ENCODE peak calls at places on chromosomes 13 and 19, in five cellular contexts. One of them, this sample, is unnamed. For H3K4me1, the result is how much of the 10 kb centered on the place peaks cover.

GRCh38 chr19:13150919-13151604 is 851 bp downstream of the IER2 start:
- DNase-seq in tibial artery: no peak
- DNase-seq in adrenal gland: peak
- DNase-seq in mucosa of descending colon: peak
- DNase-seq in K562: no peak
- DNase-seq in this sample: peak

GRCh38 chr13:70723732-70724131 is 615.5 kb upstream of the KLHL1 start:
- DNase-seq in adrenal gland: no peak
- DNase-seq in K562: no peak
- DNase-seq in mucosa of descending colon: no peak
- DNase-seq in tibial artery: no peak
- DNase-seq in this sample: no peak

GRCh38 chr13:113597386-113598080 is 13.0 kb downstream of the TFDP1 start:
- DNase-seq in mucosa of descending colon: no peak
- DNase-seq in tibial artery: peak
- DNase-seq in adrenal gland: peak
- DNase-seq in K562: no peak
- DNase-seq in this sample: peak

GRCh38 chr19:53076984-53077383 is 26.2 kb downstream of the ZNF160 start:
- DNase-seq in K562: peak
- DNase-seq in tibial artery: no peak
- DNase-seq in mucosa of descending colon: peak
- DNase-seq in adrenal gland: peak
- DNase-seq in this sample: peak

GRCh38 chr13:110617326-110618072 is 2.2 kb downstream of the NAXD start:
- DNase-seq in K562: peak
- DNase-seq in mucosa of descending colon: peak
- DNase-seq in adrenal gland: peak
- DNase-seq in tibial artery: no peak
- DNase-seq in this sample: peak

GRCh38 chr19:53868091-53868891 is 608 bp downstream of the MYADM start:
- DNase-seq in tibial artery: peak
- DNase-seq in adrenal gland: peak
- DNase-seq in mucosa of descending colon: peak
- DNase-seq in K562: peak
- DNase-seq in this sample: peak

GRCh38 chr19:17370026-17370587 is 7.0 kb downstream of the PLVAP start:
- DNase-seq in K562: no peak
- DNase-seq in mucosa of descending colon: peak
- DNase-seq in tibial artery: no peak
- DNase-seq in adrenal gland: peak
- DNase-seq in this sample: no peak

GRCh38 chr19:38862321-38863059 is 12.7 kb upstream of the HNRNPL start:
- DNase-seq in adrenal gland: peak
- DNase-seq in tibial artery: peak
- DNase-seq in K562: peak
- DNase-seq in mucosa of descending colon: peak
- DNase-seq in this sample: peak

DNA sequence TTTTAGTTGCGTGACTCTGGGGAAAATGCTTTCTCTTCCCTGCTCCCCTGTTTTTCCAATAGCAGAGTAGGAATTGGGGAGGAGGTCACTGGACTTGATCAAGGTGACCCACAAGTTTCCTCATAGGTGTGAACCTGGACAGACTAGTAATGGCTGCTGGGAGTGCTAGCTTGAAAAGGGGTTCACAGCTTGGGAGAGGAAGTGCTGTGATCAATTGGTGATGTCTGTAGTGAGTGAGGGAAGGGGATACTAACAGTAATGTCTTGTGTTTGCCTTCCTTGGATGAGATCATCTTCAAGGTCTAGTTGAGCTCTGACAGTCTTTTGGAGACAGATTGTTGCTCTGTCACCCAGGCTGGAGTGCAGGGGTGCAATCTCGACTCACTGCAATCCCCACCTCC is 1.7 kb downstream of the BCL2L12 start:
- DNase-seq in tibial artery: no peak
- DNase-seq in mucosa of descending colon: no peak
- DNase-seq in K562: peak
- DNase-seq in adrenal gland: no peak
- DNase-seq in this sample: no peak
- H3K4me3 ChIP-seq in tibial artery: no peak
- H3K4me3 ChIP-seq in mucosa of descending colon: no peak
- H3K4me3 ChIP-seq in K562: peak
- H3K4me3 ChIP-seq in adrenal gland: no peak
- H3K4me3 ChIP-seq in this sample: no peak

DNA sequence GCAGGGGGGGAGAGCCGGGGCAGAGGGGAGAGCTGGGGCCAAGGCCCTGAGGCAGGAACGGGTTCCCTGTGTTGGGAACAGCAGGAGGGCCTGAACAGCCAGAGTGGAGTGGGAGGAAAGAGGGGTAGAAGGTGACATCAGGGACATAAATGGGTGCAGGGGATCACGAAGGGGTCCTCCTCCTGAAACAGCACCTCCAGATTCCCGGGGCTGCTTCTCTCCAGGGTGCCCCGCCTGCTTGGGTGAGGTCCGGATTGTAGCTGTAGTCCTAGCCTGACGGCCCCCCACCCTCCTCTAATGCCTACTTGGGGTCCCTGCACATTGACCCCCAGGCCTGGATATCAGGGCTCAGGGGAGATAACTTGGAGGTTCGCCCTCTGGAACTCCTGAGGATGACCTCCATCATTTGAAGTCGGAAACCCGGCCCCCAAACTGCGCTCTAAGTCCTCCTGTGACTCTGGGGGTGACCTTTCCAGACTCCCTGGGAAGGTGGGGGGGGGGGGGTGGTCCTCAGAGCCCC is 473 bp upstream of the SCN1B start:
- DNase-seq in K562: no peak
- DNase-seq in tibial artery: no peak
- DNase-seq in adrenal gland: no peak
- DNase-seq in mucosa of descending colon: no peak
- DNase-seq in this sample: no peak
- H3K4me1 ChIP-seq in K562: under half
- H3K4me1 ChIP-seq in tibial artery: under half
- H3K4me1 ChIP-seq in adrenal gland: under half
- H3K4me1 ChIP-seq in mucosa of descending colon: under half
- H3K4me1 ChIP-seq in this sample: under half

GRCh38 chr19:56405062-56405461 is 930 bp downstream of the ZNF583 start:
- DNase-seq in tibial artery: no peak
- DNase-seq in K562: no peak
- DNase-seq in adrenal gland: no peak
- DNase-seq in mucosa of descending colon: no peak
- DNase-seq in this sample: no peak
- H3K4me3 ChIP-seq in tibial artery: peak
- H3K4me3 ChIP-seq in K562: peak
- H3K4me3 ChIP-seq in adrenal gland: peak
- H3K4me3 ChIP-seq in mucosa of descending colon: no peak
- H3K4me3 ChIP-seq in this sample: no peak

GRCh38 chr19:2089727-2090053 is 6.4 kb downstream of the MOB3A start:
- DNase-seq in K562: no peak
- DNase-seq in adrenal gland: no peak
- DNase-seq in tibial artery: no peak
- DNase-seq in mucosa of descending colon: no peak
- DNase-seq in this sample: no peak
- H3K4me1 ChIP-seq in K562: under half
- H3K4me1 ChIP-seq in adrenal gland: under half
- H3K4me1 ChIP-seq in tibial artery: under half
- H3K4me1 ChIP-seq in mucosa of descending colon: under half
- H3K4me1 ChIP-seq in this sample: under half

GRCh38 chr19:32631381-32631780 is 43.6 kb downstream of the ANKRD27 start:
- DNase-seq in K562: peak
- DNase-seq in mucosa of descending colon: no peak
- DNase-seq in tibial artery: no peak
- DNase-seq in adrenal gland: no peak
- DNase-seq in this sample: no peak

GRCh38 chr19:32626969-32627368 is 46.0 kb downstream of the PDCD5 start:
- DNase-seq in mucosa of descending colon: no peak
- DNase-seq in tibial artery: no peak
- DNase-seq in K562: no peak
- DNase-seq in adrenal gland: no peak
- DNase-seq in this sample: no peak

GRCh38 chr19:32624410-32624809 is 43.4 kb downstream of the PDCD5 start:
- DNase-seq in K562: no peak
- DNase-seq in adrenal gland: no peak
- DNase-seq in tibial artery: no peak
- DNase-seq in mucosa of descending colon: no peak
- DNase-seq in this sample: no peak

GRCh38 chr19:32630338-32630737 is 44.6 kb downstream of the ANKRD27 start:
- DNase-seq in adrenal gland: no peak
- DNase-seq in K562: no peak
- DNase-seq in mucosa of descending colon: no peak
- DNase-seq in tibial artery: no peak
- DNase-seq in this sample: no peak

DNA sequence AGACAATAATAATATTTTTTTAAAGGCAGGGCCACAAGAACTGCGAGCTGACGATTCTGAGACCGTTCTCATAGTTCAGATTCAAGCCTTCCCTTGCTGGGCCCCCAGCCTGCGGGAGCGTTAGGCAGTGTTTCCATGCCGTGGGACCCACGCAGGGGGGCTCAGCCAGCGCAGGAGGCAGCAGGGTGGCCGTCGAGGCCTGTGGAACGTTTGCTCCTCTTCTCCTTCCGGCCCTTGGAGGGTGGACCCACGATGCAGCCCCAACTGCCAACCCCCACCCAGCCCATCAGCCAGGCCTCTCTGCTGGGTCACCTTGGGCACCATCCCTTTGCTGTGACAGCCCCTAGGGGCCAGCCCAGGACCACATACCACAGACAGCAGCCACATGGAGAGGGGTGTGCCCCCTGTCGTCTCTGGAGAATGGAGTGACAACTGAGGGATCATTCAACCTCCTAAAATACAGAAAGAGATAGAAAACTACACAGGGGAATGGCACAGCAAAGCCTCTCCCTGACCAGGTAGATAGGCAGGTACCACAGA is 46.8 kb downstream of the PDCD5 start:
- DNase-seq in adrenal gland: no peak
- DNase-seq in tibial artery: no peak
- DNase-seq in mucosa of descending colon: no peak
- DNase-seq in K562: peak
- DNase-seq in this sample: no peak
- H3K4me3 ChIP-seq in adrenal gland: no peak
- H3K4me3 ChIP-seq in tibial artery: no peak
- H3K4me3 ChIP-seq in mucosa of descending colon: no peak
- H3K4me3 ChIP-seq in K562: no peak
- H3K4me3 ChIP-seq in this sample: no peak

GRCh38 chr19:41864374-41864773 is 4.3 kb downstream of the RPS19 start:
- DNase-seq in mucosa of descending colon: no peak
- DNase-seq in adrenal gland: no peak
- DNase-seq in tibial artery: no peak
- DNase-seq in K562: no peak
- DNase-seq in this sample: no peak
- H3K4me1 ChIP-seq in mucosa of descending colon: under half
- H3K4me1 ChIP-seq in adrenal gland: under half
- H3K4me1 ChIP-seq in tibial artery: under half
- H3K4me1 ChIP-seq in K562: under half
- H3K4me1 ChIP-seq in this sample: half or more

DNA sequence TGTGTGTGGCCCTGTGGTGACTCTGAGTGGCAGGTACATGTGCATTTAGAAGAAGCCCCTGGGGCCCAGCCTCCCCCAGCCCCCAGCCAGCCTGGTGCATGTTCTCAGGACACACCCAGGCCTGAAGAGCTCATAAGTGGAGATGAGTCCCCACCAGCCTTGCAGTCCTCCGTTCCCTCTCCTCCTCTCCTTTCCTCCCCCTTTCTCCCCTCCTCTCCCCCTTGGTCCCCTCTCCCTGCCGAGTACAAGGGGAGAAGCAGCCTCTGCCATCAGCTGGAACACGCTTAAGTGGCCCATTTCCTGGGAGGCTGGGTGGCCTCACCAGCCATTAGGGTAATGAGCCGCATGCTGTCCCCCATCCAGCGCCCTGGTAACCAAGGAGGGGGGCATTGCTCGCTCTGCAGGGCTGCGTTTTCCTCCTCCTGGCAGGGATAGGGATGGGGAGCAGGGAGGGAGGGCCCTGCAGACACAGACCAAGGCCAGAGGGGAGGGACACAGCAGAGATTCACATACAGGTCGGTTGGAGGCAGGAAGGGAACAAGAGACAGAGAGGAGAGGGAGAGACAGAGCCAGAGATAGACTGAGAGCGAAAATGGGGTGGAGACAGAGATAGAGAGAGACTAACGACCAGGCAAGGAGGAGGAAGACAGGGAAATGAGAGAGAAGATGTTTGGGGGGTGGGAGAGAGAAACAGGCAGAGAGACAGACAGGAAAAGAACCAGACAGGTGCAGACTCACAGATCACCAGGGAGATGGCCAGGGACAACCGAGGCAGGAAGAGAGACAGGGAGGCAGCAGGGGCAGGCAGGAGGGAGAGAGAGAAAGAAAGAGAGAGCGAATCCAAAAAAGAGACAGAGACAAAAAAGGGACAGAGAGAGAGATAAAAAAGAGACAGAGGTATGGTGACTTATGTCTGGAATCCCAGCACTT is 19.3 kb upstream of the DPP9 start:
- DNase-seq in K562: no peak
- DNase-seq in tibial artery: no peak
- DNase-seq in mucosa of descending colon: no peak
- DNase-seq in adrenal gland: peak
- DNase-seq in this sample: peak
- H3K4me3 ChIP-seq in K562: no peak
- H3K4me3 ChIP-seq in tibial artery: no peak
- H3K4me3 ChIP-seq in mucosa of descending colon: no peak
- H3K4me3 ChIP-seq in adrenal gland: no peak
- H3K4me3 ChIP-seq in this sample: no peak

GRCh38 chr13:99258946-99259345 is 767 bp upstream of the GPR18 start:
- DNase-seq in mucosa of descending colon: no peak
- DNase-seq in adrenal gland: no peak
- DNase-seq in tibial artery: no peak
- DNase-seq in K562: no peak
- DNase-seq in this sample: no peak
- H3K4me1 ChIP-seq in mucosa of descending colon: under half
- H3K4me1 ChIP-seq in adrenal gland: under half
- H3K4me1 ChIP-seq in tibial artery: under half
- H3K4me1 ChIP-seq in K562: under half
- H3K4me1 ChIP-seq in this sample: under half

GRCh38 chr13:99362362-99362761 is 55.2 kb upstream of the GPR183 start:
- DNase-seq in tibial artery: no peak
- DNase-seq in mucosa of descending colon: no peak
- DNase-seq in K562: no peak
- DNase-seq in adrenal gland: no peak
- DNase-seq in this sample: no peak
- H3K4me3 ChIP-seq in tibial artery: no peak
- H3K4me3 ChIP-seq in mucosa of descending colon: no peak
- H3K4me3 ChIP-seq in K562: no peak
- H3K4me3 ChIP-seq in adrenal gland: no peak
- H3K4me3 ChIP-seq in this sample: no peak

GRCh38 chr13:40604135-40604534 is 62.3 kb downstream of the FOXO1 start:
- DNase-seq in adrenal gland: no peak
- DNase-seq in mucosa of descending colon: no peak
- DNase-seq in K562: no peak
- DNase-seq in tibial artery: no peak
- DNase-seq in this sample: no peak
- H3K4me1 ChIP-seq in adrenal gland: under half
- H3K4me1 ChIP-seq in mucosa of descending colon: under half
- H3K4me1 ChIP-seq in K562: under half
- H3K4me1 ChIP-seq in tibial artery: under half
- H3K4me1 ChIP-seq in this sample: under half

This sample was measured in body of pancreas.